ENCODE peak calls at places on chromosomes 13 and 19, in six cellular contexts. Z, H, A, E, S and Y are unnamed samples.

GRCh38 chr19:34120846-34121639 is 51.3 kb upstream of the LSM14A start:
- DNase-seq in Z (peak), H (peak), A (no peak), E (peak), S (peak), Y (no peak)

GRCh38 chr19:57620673-57621348 is 6.8 kb downstream of the ZNF134 start:
- DNase-seq in Z (peak), H (no peak), A (no peak), E (no peak), S (peak), Y (no peak)

GRCh38 chr19:44987148-44987675 is 14.1 kb upstream of the RELB start:
- DNase-seq in Z (no peak), H (no peak), A (no peak), E (no peak), S (no peak), Y (no peak)

GRCh38 chr19:4077011-4077382 is 10.3 kb upstream of the ZBTB7A start:
- DNase-seq in Z (no peak), H (no peak), A (no peak), E (no peak), S (no peak), Y (no peak)

GRCh38 chr19:14979136-14979497 is 547 bp downstream of the SLC1A6 start:
- DNase-seq in Z (no peak), H (no peak), A (no peak), E (no peak), S (no peak), Y (no peak)

GRCh38 chr13:31223215-31223614 is 23.4 kb downstream of the B3GLCT start:
- DNase-seq in Z (no peak), H (no peak), A (no peak), E (no peak), S (no peak), Y (no peak)

GRCh38 chr13:37651371-37651770 is 52.8 kb upstream of the POSTN start:
- DNase-seq in Z (no peak), H (no peak), A (no peak), E (no peak), S (no peak), Y (no peak)

GRCh38 chr13:48998893-48999292 is 23.2 kb downstream of the FNDC3A start:
- DNase-seq in Z (no peak), H (no peak), A (no peak), E (no peak), S (no peak), Y (no peak)

GRCh38 chr13:39531646-39532045 is 71.3 kb downstream of the LHFPL6 start:
- DNase-seq in Z (peak), H (no peak), A (no peak), E (no peak), S (peak), Y (no peak)

GRCh38 chr13:108433976-108434375 is 164.5 kb downstream of the TNFSF13B start:
- DNase-seq in Z (no peak), H (no peak), A (no peak), E (no peak), S (no peak), Y (no peak)

GRCh38 chr13:108435393-108436149 is 166.1 kb downstream of the TNFSF13B start:
- DNase-seq in Z (no peak), H (no peak), A (no peak), E (no peak), S (no peak), Y (no peak)

DNA sequence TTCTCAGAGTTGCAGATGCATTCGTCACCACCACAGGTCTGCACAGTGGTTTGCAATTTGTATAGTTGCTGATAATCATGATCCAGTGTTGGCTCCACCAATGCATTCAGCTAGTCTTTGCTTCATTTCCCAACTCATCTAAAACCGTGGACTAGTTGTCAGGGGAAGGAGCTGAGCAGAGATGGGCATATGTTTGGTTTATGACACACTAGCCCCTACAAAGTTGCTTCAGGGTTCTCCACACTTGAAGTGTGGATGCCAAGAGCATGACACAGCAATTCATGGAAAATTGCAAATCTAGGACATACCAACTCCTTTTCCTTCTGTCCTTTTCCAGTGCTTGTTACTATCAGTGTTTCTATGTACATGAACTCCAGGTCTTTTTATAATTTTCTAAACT is 168.0 kb downstream of the TNFSF13B start:
- DNase-seq in Z (no peak), H (no peak), A (no peak), E (no peak), S (no peak), Y (no peak)
- TF ChIP-seq CTCF in Z (no peak), H (no peak), A (no peak), E (no peak), S (no peak), Y (no peak)

GRCh38 chr13:107866007-107866665 is 349.2 kb downstream of the LIG4 start:
- DNase-seq in Z (peak), H (no peak), A (no peak), E (no peak), S (no peak), Y (no peak)

GRCh38 chr13:107870400-107870799 is 344.9 kb downstream of the LIG4 start:
- DNase-seq in Z (no peak), H (no peak), A (no peak), E (no peak), S (no peak), Y (no peak)

GRCh38 chr13:107866666-107867623 is 348.4 kb downstream of the LIG4 start:
- DNase-seq in Z (peak), H (no peak), A (no peak), E (no peak), S (peak), Y (no peak)

GRCh38 chr13:107865643-107866006 is 349.7 kb downstream of the LIG4 start:
- DNase-seq in Z (peak), H (no peak), A (no peak), E (no peak), S (no peak), Y (no peak)

GRCh38 chr13:107867701-107868661 is 347.4 kb downstream of the LIG4 start:
- DNase-seq in Z (peak), H (no peak), A (no peak), E (no peak), S (peak), Y (no peak)
- TF ChIP-seq CTCF in Z (peak), H (no peak), A (no peak), E (no peak), S (peak), Y (peak)

DNA sequence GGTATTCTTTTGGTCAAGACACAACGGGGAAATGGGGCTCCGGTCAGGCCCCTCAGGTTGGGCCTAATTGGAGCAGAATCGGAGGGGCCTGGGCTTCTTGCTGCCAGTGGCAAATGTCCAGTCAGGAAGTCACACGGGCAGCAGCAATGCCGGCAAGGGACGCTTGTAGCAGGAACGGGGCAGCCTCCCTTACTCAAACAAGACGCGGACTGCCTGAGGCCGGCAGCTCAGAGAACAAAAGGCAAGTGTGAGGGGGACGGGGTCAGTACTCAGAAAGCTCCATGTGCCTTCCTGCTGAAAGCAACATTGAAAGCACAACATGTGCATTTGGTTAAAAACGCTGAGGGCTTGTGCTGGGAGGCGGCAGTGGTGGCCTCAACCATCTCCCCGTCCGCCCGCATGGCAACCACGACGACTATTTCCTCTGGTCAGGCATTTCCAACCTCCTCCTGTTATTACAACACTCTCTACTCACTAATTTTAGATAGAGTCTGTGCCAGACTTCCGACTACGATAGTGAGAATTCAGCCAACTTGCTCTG is 20.5 kb upstream of the RASA3 start:
- DNase-seq in Z (no peak), H (no peak), A (no peak), E (no peak), S (peak), Y (peak)
- TF ChIP-seq CTCF in Z (no peak), H (no peak), A (no peak), E (no peak), S (no peak), Y (no peak)

GRCh38 chr19:40570313-40571004 is 6.2 kb upstream of the SHKBP1 start:
- DNase-seq in Z (peak), H (peak), A (peak), E (peak), S (peak), Y (no peak)
- TF ChIP-seq CTCF in Z (no peak), H (no peak), A (no peak), E (no peak), S (no peak), Y (no peak)

GRCh38 chr13:73228546-73228945 is 169.7 kb downstream of the KLF5 start:
- DNase-seq in Z (peak), H (no peak), A (no peak), E (no peak), S (peak), Y (no peak)
- TF ChIP-seq CTCF in Z (no peak), H (peak), A (peak), E (no peak), S (peak), Y (no peak)

DNA sequence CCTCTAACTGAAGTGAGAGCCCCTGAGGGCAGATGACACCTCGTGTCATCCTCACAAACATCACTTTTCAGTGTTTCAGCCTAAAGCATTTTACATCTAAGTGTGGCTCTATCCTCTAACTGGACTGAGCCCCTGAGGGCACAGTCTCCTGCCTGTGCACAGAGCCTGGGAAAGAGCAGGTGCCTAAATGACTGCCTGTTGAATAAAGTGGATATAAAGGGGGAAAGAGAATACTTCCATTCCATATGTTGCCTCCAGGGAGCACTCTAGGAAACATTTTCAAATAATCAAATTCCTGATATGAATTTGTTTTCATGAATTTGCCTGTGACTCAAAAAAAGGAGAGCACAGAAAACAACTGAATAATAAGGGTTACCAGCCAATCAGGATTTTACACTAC is 32.2 kb downstream of the CNMD start:
- DNase-seq in Z (no peak), H (no peak), A (no peak), E (no peak), S (no peak), Y (no peak)
- TF ChIP-seq CTCF in Z (peak), H (peak), A (no peak), E (no peak), S (peak), Y (no peak)

DNA sequence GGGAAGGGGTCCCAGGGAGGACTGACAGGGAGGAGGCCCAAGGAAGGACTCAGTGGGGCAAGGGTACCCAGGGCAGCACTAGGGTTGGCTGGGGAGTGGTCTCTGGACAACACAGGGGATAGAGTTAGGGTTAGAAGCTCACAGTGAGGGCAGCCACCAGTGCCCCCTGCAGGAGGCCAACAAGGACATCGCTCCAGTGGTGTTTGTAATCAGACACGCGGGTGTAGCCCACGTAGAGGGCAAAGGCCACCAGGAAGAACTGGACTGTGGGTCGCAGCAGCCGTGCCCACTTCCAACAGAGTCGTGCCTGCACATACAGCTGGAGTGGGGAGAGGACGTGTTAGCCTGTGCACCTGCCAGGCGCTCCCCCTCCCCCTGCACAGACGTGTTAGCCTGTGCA is 9.2 kb downstream of the PLPP2 start:
- DNase-seq in Z (no peak), H (no peak), A (no peak), E (no peak), S (no peak), Y (peak)
- TF ChIP-seq CTCF in Z (no peak), H (peak), A (no peak), E (no peak), S (no peak), Y (no peak)

GRCh38 chr13:42836930-42837329 is 55.5 kb downstream of the FAM216B start:
- DNase-seq in Z (peak), H (peak), A (no peak), E (no peak), S (peak), Y (no peak)
- TF ChIP-seq CTCF in Z (peak), H (no peak), A (no peak), E (no peak), S (peak), Y (peak)

GRCh38 chr19:8511573-8512101 is 2.3 kb downstream of the ZNF414 start:
- DNase-seq in Z (no peak), H (peak), A (no peak), E (no peak), S (no peak), Y (no peak)
- TF ChIP-seq CTCF in Z (no peak), H (peak), A (no peak), E (no peak), S (no peak), Y (no peak)

DNA sequence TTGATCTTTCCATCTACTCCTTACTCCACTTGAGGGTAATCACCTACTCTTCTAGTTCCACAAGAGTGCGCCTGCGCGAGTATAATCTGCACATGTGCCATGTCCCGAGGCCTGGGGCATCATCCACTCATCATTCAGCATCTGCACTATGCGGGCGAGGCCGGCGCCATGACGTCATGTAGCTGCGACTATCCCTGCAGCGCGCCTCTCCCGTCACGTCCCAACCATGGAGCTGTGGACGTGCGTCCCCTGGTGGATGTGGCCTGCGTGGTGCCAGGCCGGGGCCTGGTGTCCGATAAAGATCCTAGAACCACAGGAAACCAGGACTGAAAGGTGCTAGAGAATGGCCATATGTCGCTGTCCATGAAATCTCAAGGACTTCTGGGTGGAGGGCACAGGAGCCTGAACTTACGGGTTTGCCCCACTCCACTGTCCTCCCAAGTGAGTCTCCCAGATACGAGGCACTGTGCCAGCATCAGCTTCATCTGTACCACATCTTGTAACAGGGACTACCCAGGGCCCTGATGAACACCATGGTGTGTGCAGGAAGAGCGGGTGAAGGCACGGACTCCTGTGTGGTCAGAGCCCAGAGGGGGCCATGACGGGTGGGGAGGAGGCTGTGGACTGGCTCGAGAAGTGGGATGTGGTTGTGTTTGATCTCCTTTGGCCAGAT is 2.7 kb upstream of the KLK2 start:
- DNase-seq in Z (peak), H (no peak), A (no peak), E (no peak), S (peak), Y (no peak)
- TF ChIP-seq CTCF in Z (no peak), H (no peak), A (no peak), E (no peak), S (no peak), Y (no peak)